ENCODE peak calls at places on chromosome 17, in seven cellular contexts. G, H, P, T, W, B and R are unnamed samples.

GRCh38 chr17:30323262-30323894 is 10.5 kb downstream of the TMIGD1 start:
- DNase-seq in G (no peak), H (no peak), P (no peak), T (no peak), W (no peak), B (peak), R (no peak)

GRCh38 chr17:43211480-43212402 is at the start of gene TMEM106A:
- DNase-seq in G (peak), H (peak), P (peak), T (peak), W (peak), B (peak), R (peak)

GRCh38 chr17:60615108-60615507 is 15.1 kb downstream of the PPM1D start:
- DNase-seq in G (no peak), H (no peak), P (no peak), T (no peak), W (no peak), B (no peak), R (no peak)

GRCh38 chr17:56322991-56323390 is 169.7 kb downstream of the ANKFN1 start:
- DNase-seq in G (no peak), H (no peak), P (no peak), T (no peak), W (no peak), B (no peak), R (no peak)

GRCh38 chr17:81020767-81021497 is 14.0 kb upstream of the BAIAP2 start:
- DNase-seq in G (no peak), H (no peak), P (peak), T (no peak), W (no peak), B (no peak), R (no peak)

GRCh38 chr17:35738519-35739133 is 7.2 kb downstream of the RASL10B start:
- DNase-seq in G (no peak), H (no peak), P (no peak), T (no peak), W (no peak), B (no peak), R (no peak)

GRCh38 chr17:19727466-19728113 is 11.2 kb upstream of the SLC47A2 start:
- DNase-seq in G (no peak), H (peak), P (no peak), T (no peak), W (peak), B (peak), R (no peak)

GRCh38 chr17:80166446-80166845 is 3.4 kb upstream of the CARD14 start:
- DNase-seq in G (no peak), H (no peak), P (no peak), T (no peak), W (no peak), B (no peak), R (no peak)

GRCh38 chr17:57236686-57237299 is 19.5 kb upstream of the MSI2 start:
- DNase-seq in G (no peak), H (no peak), P (no peak), T (no peak), W (no peak), B (peak), R (no peak)

GRCh38 chr17:42795061-42795460 is 3.4 kb downstream of the COA3 start:
- DNase-seq in G (no peak), H (no peak), P (no peak), T (no peak), W (no peak), B (no peak), R (no peak)

GRCh38 chr17:74961657-74962360 is 10.8 kb downstream of the HID1 start:
- DNase-seq in G (peak), H (peak), P (peak), T (peak), W (peak), B (peak), R (peak)

GRCh38 chr17:5078106-5079028 is at the start of gene ZFP3:
- DNase-seq in G (peak), H (peak), P (peak), T (peak), W (peak), B (peak), R (peak)

GRCh38 chr17:2292100-2292499 is 11.5 kb downstream of the SMG6 start:
- DNase-seq in G (no peak), H (peak), P (no peak), T (no peak), W (no peak), B (no peak), R (no peak)

GRCh38 chr17:8629371-8630226 is 926 bp downstream of the MYH10 start:
- DNase-seq in G (no peak), H (peak), P (peak), T (no peak), W (no peak), B (peak), R (no peak)

GRCh38 chr17:50626037-50626574 is 8.6 kb upstream of the ABCC3 start:
- DNase-seq in G (peak), H (peak), P (peak), T (no peak), W (peak), B (peak), R (no peak)